ENCODE peak calls at places on chromosomes 2 and 18, in seven cellular contexts. N, Y, H, I, G, M and T are unnamed samples.
A peak's percentile ranks its signal among the peaks of the same experiment; 100 is the strongest.

GRCh38 chr2:8193686-8194615 is 487.9 kb upstream of the ID2 start:
- DNase-seq in N (no peak), Y (no peak), H (no peak), I (no peak), G (no peak), M (no peak), T (peak; percentile 45)

GRCh38 chr2:203404996-203405395 is 76.8 kb downstream of the ABI2 start:
- DNase-seq in N (no peak), Y (no peak), H (no peak), I (no peak), G (no peak), M (peak; percentile 44), T (no peak)

GRCh38 chr2:37819228-37819627 is 105.9 kb upstream of the RMDN2 start:
- DNase-seq in N (no peak), Y (no peak), H (no peak), I (no peak), G (no peak), M (peak; percentile 62), T (no peak)

GRCh38 chr2:101330253-101330921 is 21.9 kb upstream of the RNF149 start:
- DNase-seq in N (no peak), Y (no peak), H (peak; percentile 33), I (peak; percentile 78), G (peak; percentile 75), M (no peak), T (no peak)

GRCh38 chr2:237874585-237875161 is 15.2 kb downstream of the RAMP1 start:
- DNase-seq in N (no peak), Y (no peak), H (no peak), I (no peak), G (no peak), M (peak; percentile 55), T (no peak)

GRCh38 chr18:9325716-9326115 is 8.9 kb upstream of the TWSG1 start:
- DNase-seq in N (no peak), Y (no peak), H (no peak), I (no peak), G (no peak), M (no peak), T (no peak)

GRCh38 chr18:58255701-58256311 is 211.8 kb downstream of the NEDD4L start:
- DNase-seq in N (no peak), Y (no peak), H (no peak), I (no peak), G (no peak), M (no peak), T (no peak)

GRCh38 chr2:211930331-211930730 is 608.3 kb downstream of the ERBB4 start:
- DNase-seq in N (no peak), Y (no peak), H (no peak), I (no peak), G (no peak), M (no peak), T (no peak)

GRCh38 chr18:8889479-8889878 is 184.1 kb downstream of the MTCL1 start:
- DNase-seq in N (no peak), Y (no peak), H (no peak), I (no peak), G (no peak), M (peak; percentile 41), T (no peak)

GRCh38 chr2:43267393-43267792 is 41.0 kb upstream of the ZFP36L2 start:
- DNase-seq in N (no peak), Y (no peak), H (no peak), I (no peak), G (no peak), M (no peak), T (no peak)

GRCh38 chr2:198930170-198930569 is 527.6 kb downstream of the SATB2 start:
- DNase-seq in N (no peak), Y (no peak), H (no peak), I (no peak), G (no peak), M (no peak), T (no peak)

GRCh38 chr2:3595985-3596384 is 1.1 kb downstream of the COLEC11 start:
- DNase-seq in N (peak; percentile 32), Y (no peak), H (no peak), I (no peak), G (no peak), M (no peak), T (no peak)

GRCh38 chr2:174518397-174518796 is 31.6 kb upstream of the GPR155 start:
- DNase-seq in N (no peak), Y (no peak), H (no peak), I (no peak), G (no peak), M (no peak), T (no peak)

GRCh38 chr2:203722411-203722810 is 16.0 kb downstream of the CD28 start:
- DNase-seq in N (no peak), Y (no peak), H (no peak), I (no peak), G (no peak), M (no peak), T (no peak)

GRCh38 chr2:74304332-74305148 is 38.7 kb downstream of the SLC4A5 start:
- DNase-seq in N (no peak), Y (no peak), H (no peak), I (no peak), G (no peak), M (no peak), T (no peak)

GRCh38 chr18:46677609-46678470 is 20.8 kb upstream of the LOXHD1 start:
- DNase-seq in N (no peak), Y (no peak), H (no peak), I (no peak), G (no peak), M (no peak), T (no peak)

GRCh38 chr2:131039908-131040660 is 53.2 kb downstream of the FAM168B start:
- DNase-seq in N (no peak), Y (no peak), H (peak; percentile 31), I (no peak), G (no peak), M (no peak), T (no peak)